ENCODE peak calls at places on chromosome 1, in nine cellular contexts. V is AML-193, Q is NCI-H1694 treated with DMSO at 0.1 percent for 48 hours, L is fibroblast of the aortic adventitia, N is Right ventricle myocardium superior, M is bronchial epithelial cell, A is fibroblast of the conjunctiva, B is kidney glomerular epithelial cell, D is OCI-LY7. E is an unnamed sample.

GRCh38 chr1:8329439-8329838 is 11.5 kb downstream of the SLC45A1 start:
- DNase-seq in V (no peak), Q (no peak), L (no peak), N (no peak), M (no peak), A (no peak), B (no peak), D (no peak), E (no peak)

GRCh38 chr1:244329591-244330317 is 122.0 kb downstream of the ADSS2 start:
- DNase-seq in V (no peak), Q (no peak), L (no peak), N (no peak), M (peak; percentile 77), A (no peak), B (peak; percentile 67), D (no peak), E (no peak)

GRCh38 chr1:196502437-196502836 is 105.8 kb downstream of the KCNT2 start:
- DNase-seq in V (no peak), Q (no peak), L (no peak), N (no peak), M (no peak), A (no peak), B (no peak), D (no peak), E (no peak)

GRCh38 chr1:82086739-82087138 is 286.0 kb downstream of the ADGRL2 start:
- DNase-seq in V (no peak), Q (no peak), L (no peak), N (no peak), M (peak; percentile 30), A (no peak), B (no peak), D (no peak), E (no peak)

GRCh38 chr1:113307771-113308451 is 82.4 kb upstream of the MAGI3 start:
- DNase-seq in V (no peak), Q (no peak), L (peak; percentile 73), N (no peak), M (peak; percentile 93), A (no peak), B (peak; percentile 27), D (no peak), E (no peak)

GRCh38 chr1:243496173-243496553 is 240.3 kb downstream of the SDCCAG8 start:
- DNase-seq in V (no peak), Q (peak; percentile 100), L (no peak), N (peak; percentile 72), M (no peak), A (no peak), B (no peak), D (no peak), E (no peak)

GRCh38 chr1:18599096-18599495 is 31.6 kb upstream of the PAX7 start:
- DNase-seq in V (no peak), Q (no peak), L (peak; percentile 3), N (no peak), M (no peak), A (no peak), B (no peak), D (no peak), E (no peak)

GRCh38 chr1:29388170-29388569 is 151.8 kb downstream of the PTPRU start:
- DNase-seq in V (no peak), Q (no peak), L (no peak), N (no peak), M (no peak), A (no peak), B (no peak), D (no peak), E (no peak)

GRCh38 chr1:3068400-3069361 is at the start of gene PRDM16:
- DNase-seq in V (no peak), Q (peak; percentile 2), L (peak; percentile 68), N (peak; percentile 65), M (peak; percentile 73), A (peak; percentile 34), B (no peak), D (no peak), E (peak; percentile 51)

GRCh38 chr1:150261367-150261766 is 3.8 kb downstream of the CA14 start:
- DNase-seq in V (no peak), Q (no peak), L (no peak), N (no peak), M (no peak), A (no peak), B (no peak), D (no peak), E (no peak)

GRCh38 chr1:26827205-26827604 is 717 bp downstream of the ZDHHC18 start:
- DNase-seq in V (no peak), Q (no peak), L (no peak), N (no peak), M (no peak), A (no peak), B (no peak), D (no peak), E (no peak)

GRCh38 chr1:201153474-201154388 is 543 bp downstream of the TMEM9 start:
- DNase-seq in V (peak; percentile 42), Q (no peak), L (no peak), N (no peak), M (peak; percentile 25), A (no peak), B (no peak), D (peak; percentile 20), E (no peak)

GRCh38 chr1:147809236-147809635 is 48.8 kb upstream of the GJA5 start:
- DNase-seq in V (no peak), Q (no peak), L (no peak), N (no peak), M (no peak), A (no peak), B (no peak), D (no peak), E (no peak)

GRCh38 chr1:4176841-4177240 is 276.8 kb upstream of the C1orf174 start:
- DNase-seq in V (no peak), Q (no peak), L (no peak), N (no peak), M (no peak), A (no peak), B (no peak), D (peak; percentile 39), E (no peak)

GRCh38 chr1:161884475-161884874 is 118.4 kb downstream of the ATF6 start:
- DNase-seq in V (no peak), Q (no peak), L (peak; percentile 13), N (no peak), M (peak; percentile 16), A (no peak), B (no peak), D (no peak), E (no peak)

E was measured in left ventricle myocardium inferior.